ENCODE peak calls at places on chromosomes 13 and 19, in six cellular contexts. Z is fibroblast of mammary gland, C is DND-41, I is brain microvascular endothelial cell, T is GM13976, N is neural crest cell. F is an unnamed sample.
A peak's percentile ranks its signal among the peaks of the same experiment; 100 is the strongest.

GRCh38 chr13:74098077-74098476 is 36.1 kb downstream of the KLF12 start:
- DNase-seq in Z (no peak), C (no peak), I (no peak), T (no peak), N (no peak), F (no peak)

GRCh38 chr19:45667620-45668341 is at the start of gene GIPR:
- DNase-seq in Z (peak; percentile 44), C (peak; percentile 78), I (peak; percentile 25), T (peak; percentile 83), N (peak; percentile 47), F (peak; percentile 86)

GRCh38 chr13:73223372-73223781 is 164.6 kb downstream of the KLF5 start:
- DNase-seq in Z (no peak), C (no peak), I (no peak), T (no peak), N (no peak), F (peak; percentile 57)

GRCh38 chr19:2171349-2172145 is 7.8 kb downstream of the DOT1L start:
- DNase-seq in Z (peak; percentile 47), C (peak; percentile 44), I (no peak), T (peak; percentile 91), N (no peak), F (peak; percentile 98)

GRCh38 chr19:13060964-13061927 is 41.4 kb downstream of the LYL1 start:
- DNase-seq in Z (peak; percentile 75), C (peak; percentile 81), I (peak; percentile 54), T (peak; percentile 94), N (peak; percentile 92), F (peak; percentile 88)

GRCh38 chr19:31255174-31255862 is 93.9 kb downstream of the TSHZ3 start:
- DNase-seq in Z (no peak), C (no peak), I (no peak), T (no peak), N (no peak), F (no peak)

GRCh38 chr13:95643471-95643813 is 1.1 kb downstream of the DZIP1 start:
- DNase-seq in Z (peak; percentile 54), C (no peak), I (peak; percentile 27), T (no peak), N (no peak), F (no peak)

GRCh38 chr13:31201341-31202024 is 1.7 kb downstream of the B3GLCT start:
- DNase-seq in Z (peak; percentile 83), C (no peak), I (peak; percentile 14), T (no peak), N (no peak), F (no peak)

GRCh38 chr13:113839536-113840204 is 24.2 kb downstream of the GAS6 start:
- DNase-seq in Z (no peak), C (no peak), I (no peak), T (no peak), N (no peak), F (no peak)

GRCh38 chr19:31742249-31742648 is 393.0 kb upstream of the TSHZ3 start:
- DNase-seq in Z (no peak), C (no peak), I (no peak), T (no peak), N (no peak), F (no peak)

GRCh38 chr13:37386276-37386675 is 212.3 kb downstream of the POSTN start:
- DNase-seq in Z (peak; percentile 48), C (no peak), I (no peak), T (no peak), N (no peak), F (no peak)

GRCh38 chr19:294819-295686 is 3.9 kb upstream of the PLPP2 start:
- DNase-seq in Z (peak; percentile 10), C (peak; percentile 17), I (peak; percentile 18), T (peak; percentile 85), N (peak; percentile 59), F (peak; percentile 60)

GRCh38 chr13:31913459-31913858 is 118.1 kb upstream of the FRY start:
- DNase-seq in Z (peak; percentile 22), C (no peak), I (no peak), T (no peak), N (no peak), F (no peak)

GRCh38 chr19:27971869-27972268 is 1241.1 kb downstream of the UQCRFS1 start:
- DNase-seq in Z (no peak), C (no peak), I (no peak), T (no peak), N (no peak), F (no peak)

GRCh38 chr19:43841990-43842389 is 14.9 kb downstream of the ZNF283 start:
- DNase-seq in Z (no peak), C (no peak), I (no peak), T (no peak), N (no peak), F (no peak)

GRCh38 chr19:7681336-7682174 is 922 bp downstream of the TRAPPC5 start:
- DNase-seq in Z (peak; percentile 76), C (peak; percentile 83), I (peak; percentile 57), T (peak; percentile 88), N (peak; percentile 63), F (peak; percentile 96)

GRCh38 chr19:17078038-17078919 is 2.7 kb downstream of the MYO9B start:
- DNase-seq in Z (no peak), C (no peak), I (no peak), T (no peak), N (no peak), F (no peak)

GRCh38 chr19:46081928-46082727 is 41.3 kb upstream of the IGFL4 start:
- DNase-seq in Z (peak; percentile 72), C (peak; percentile 17), I (peak; percentile 46), T (peak; percentile 62), N (peak; percentile 16), F (peak; percentile 9)

GRCh38 chr13:69524459-69525155 is 583.0 kb upstream of the ATXN8OS start:
- DNase-seq in Z (no peak), C (no peak), I (no peak), T (no peak), N (no peak), F (no peak)
- TF ChIP-seq CTCF in Z (peak; percentile 10), C (peak; percentile 29), I (no peak), T (peak; percentile 9), N (peak; percentile 70), F (no peak)

DNA sequence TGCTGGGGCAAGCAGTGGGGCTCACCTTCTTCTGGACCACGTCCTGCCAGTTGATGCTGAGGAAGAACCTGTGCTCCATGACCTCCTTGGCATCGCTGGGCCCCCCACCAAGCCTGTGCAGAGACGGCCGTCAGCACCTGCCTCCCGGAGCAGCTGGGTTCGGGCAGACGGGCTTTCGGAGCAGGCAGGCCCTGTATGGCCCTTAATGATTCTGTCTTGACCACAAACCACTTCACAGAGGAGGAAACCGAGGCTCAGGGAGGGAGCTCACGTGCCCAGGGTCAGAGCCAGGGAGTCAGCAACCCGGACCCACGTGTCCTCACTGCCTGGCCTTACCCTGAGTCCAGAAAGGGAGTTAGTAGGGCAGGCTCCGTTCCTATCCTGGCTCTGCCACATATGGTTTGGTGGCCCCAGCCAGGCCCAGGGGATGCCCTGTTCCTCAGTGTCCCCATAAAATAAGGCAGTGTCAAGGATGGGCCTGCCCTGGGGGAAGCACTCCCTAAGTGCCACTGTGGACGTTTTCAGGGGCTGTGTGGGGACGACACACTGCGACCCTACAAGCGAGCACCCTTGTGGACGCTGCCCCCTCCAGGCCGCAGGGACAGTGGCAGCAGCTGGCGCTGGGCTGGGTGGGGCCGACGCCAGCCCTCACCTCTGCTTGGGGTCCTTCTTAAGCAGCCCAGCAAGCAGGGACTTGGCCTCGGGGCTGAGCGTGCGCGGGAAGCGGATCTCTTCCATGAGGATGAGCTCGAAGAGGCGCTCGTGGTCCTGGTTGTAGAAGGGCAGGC is 8.9 kb upstream of the CCNP start:
- DNase-seq in Z (no peak), C (no peak), I (no peak), T (no peak), N (no peak), F (no peak)
- TF ChIP-seq CTCF in Z (no peak), C (peak; percentile 52), I (peak; percentile 38), T (no peak), N (peak; percentile 16), F (peak; percentile 28)

GRCh38 chr13:48783181-48783630 is 129.5 kb downstream of the CYSLTR2 start:
- DNase-seq in Z (peak; percentile 100), C (peak; percentile 15), I (peak; percentile 99), T (no peak), N (no peak), F (no peak)
- TF ChIP-seq CTCF in Z (peak; percentile 19), C (no peak), I (peak; percentile 40), T (no peak), N (no peak), F (no peak)

GRCh38 chr13:99203601-99204579 is 3.2 kb downstream of the UBAC2 start:
- DNase-seq in Z (no peak), C (no peak), I (no peak), T (no peak), N (no peak), F (no peak)

GRCh38 chr13:99198630-99199029 is 2.0 kb upstream of the UBAC2 start:
- DNase-seq in Z (no peak), C (no peak), I (no peak), T (no peak), N (no peak), F (no peak)

GRCh38 chr13:99197257-99197651 is 3.4 kb upstream of the UBAC2 start:
- DNase-seq in Z (no peak), C (no peak), I (no peak), T (no peak), N (no peak), F (no peak)

GRCh38 chr13:99199541-99200432 is 867 bp upstream of the UBAC2 start:
- DNase-seq in Z (peak; percentile 16), C (no peak), I (no peak), T (no peak), N (no peak), F (no peak)

GRCh38 chr13:99200433-99201167 is at the start of gene UBAC2:
- DNase-seq in Z (peak; percentile 91), C (peak; percentile 96), I (peak; percentile 82), T (peak; percentile 99), N (peak; percentile 83), F (peak; percentile 95)
- TF ChIP-seq CTCF in Z (no peak), C (peak; percentile 9), I (peak; percentile 5), T (no peak), N (no peak), F (no peak)